ENCODE peak calls at places on chromosomes 11 and 22, in nine cellular contexts. One of them, this sample, is unnamed.

GRCh38 chr22:21791635-21792625 is 56.3 kb upstream of the YPEL1 start:
- DNase-seq in AG09319: no peak
- DNase-seq in spleen: no peak
- DNase-seq in heart left ventricle: no peak
- DNase-seq in astrocyte of the spinal cord: no peak
- DNase-seq in progenitor cell of endocrine pancreas: no peak
- DNase-seq in PC-3: peak
- DNase-seq in endothelial cell: no peak
- DNase-seq in Calu3: no peak
- DNase-seq in this sample: no peak

GRCh38 chr11:38384568-38384967 is 1786.5 kb upstream of the RAG2 start:
- DNase-seq in AG09319: peak
- DNase-seq in endothelial cell: no peak
- DNase-seq in progenitor cell of endocrine pancreas: no peak
- DNase-seq in Calu3: no peak
- DNase-seq in heart left ventricle: no peak
- DNase-seq in astrocyte of the spinal cord: peak
- DNase-seq in spleen: no peak
- DNase-seq in PC-3: peak
- DNase-seq in this sample: no peak

GRCh38 chr22:46070215-46070721 is 80.1 kb upstream of the PPARA start:
- DNase-seq in astrocyte of the spinal cord: no peak
- DNase-seq in spleen: peak
- DNase-seq in endothelial cell: no peak
- DNase-seq in progenitor cell of endocrine pancreas: no peak
- DNase-seq in Calu3: peak
- DNase-seq in PC-3: peak
- DNase-seq in AG09319: no peak
- DNase-seq in heart left ventricle: peak
- DNase-seq in this sample: no peak

GRCh38 chr22:24875862-24876506 is 70.0 kb downstream of the SGSM1 start:
- DNase-seq in endothelial cell: peak
- DNase-seq in heart left ventricle: no peak
- DNase-seq in Calu3: peak
- DNase-seq in astrocyte of the spinal cord: no peak
- DNase-seq in progenitor cell of endocrine pancreas: peak
- DNase-seq in PC-3: peak
- DNase-seq in spleen: no peak
- DNase-seq in AG09319: no peak
- DNase-seq in this sample: no peak

GRCh38 chr11:95585071-95585751 is 204.4 kb downstream of the FAM76B start:
- DNase-seq in astrocyte of the spinal cord: peak
- DNase-seq in endothelial cell: no peak
- DNase-seq in spleen: no peak
- DNase-seq in heart left ventricle: no peak
- DNase-seq in PC-3: no peak
- DNase-seq in Calu3: no peak
- DNase-seq in progenitor cell of endocrine pancreas: no peak
- DNase-seq in AG09319: no peak
- DNase-seq in this sample: no peak

GRCh38 chr11:64378335-64378884 is 19.4 kb downstream of the RPS6KA4 start:
- DNase-seq in Calu3: no peak
- DNase-seq in heart left ventricle: no peak
- DNase-seq in progenitor cell of endocrine pancreas: no peak
- DNase-seq in AG09319: no peak
- DNase-seq in PC-3: peak
- DNase-seq in astrocyte of the spinal cord: no peak
- DNase-seq in spleen: no peak
- DNase-seq in endothelial cell: no peak
- DNase-seq in this sample: no peak

GRCh38 chr22:19641254-19641982 is 72.9 kb upstream of the SEPTIN5 start:
- DNase-seq in Calu3: peak
- DNase-seq in heart left ventricle: no peak
- DNase-seq in astrocyte of the spinal cord: no peak
- DNase-seq in PC-3: peak
- DNase-seq in AG09319: no peak
- DNase-seq in spleen: no peak
- DNase-seq in progenitor cell of endocrine pancreas: peak
- DNase-seq in endothelial cell: peak
- DNase-seq in this sample: no peak

GRCh38 chr22:24994070-24994763 is 41.7 kb downstream of the KIAA1671 start:
- DNase-seq in progenitor cell of endocrine pancreas: no peak
- DNase-seq in heart left ventricle: no peak
- DNase-seq in astrocyte of the spinal cord: peak
- DNase-seq in AG09319: no peak
- DNase-seq in PC-3: peak
- DNase-seq in Calu3: peak
- DNase-seq in endothelial cell: no peak
- DNase-seq in spleen: no peak
- DNase-seq in this sample: no peak

GRCh38 chr11:88543902-88544655 is 206.5 kb upstream of the CTSC start:
- DNase-seq in astrocyte of the spinal cord: peak
- DNase-seq in endothelial cell: peak
- DNase-seq in progenitor cell of endocrine pancreas: peak
- DNase-seq in PC-3: peak
- DNase-seq in spleen: peak
- DNase-seq in Calu3: peak
- DNase-seq in heart left ventricle: peak
- DNase-seq in AG09319: peak
- DNase-seq in this sample: peak

GRCh38 chr11:119782673-119783072 is 53.7 kb upstream of the NECTIN1 start:
- DNase-seq in heart left ventricle: no peak
- DNase-seq in Calu3: no peak
- DNase-seq in PC-3: no peak
- DNase-seq in endothelial cell: no peak
- DNase-seq in astrocyte of the spinal cord: peak
- DNase-seq in AG09319: no peak
- DNase-seq in spleen: peak
- DNase-seq in progenitor cell of endocrine pancreas: no peak
- DNase-seq in this sample: no peak

GRCh38 chr22:28547132-28547842 is 132.4 kb downstream of the TTC28 start:
- DNase-seq in astrocyte of the spinal cord: peak
- DNase-seq in PC-3: peak
- DNase-seq in AG09319: no peak
- DNase-seq in heart left ventricle: no peak
- DNase-seq in progenitor cell of endocrine pancreas: no peak
- DNase-seq in Calu3: no peak
- DNase-seq in endothelial cell: no peak
- DNase-seq in spleen: no peak
- DNase-seq in this sample: no peak

GRCh38 chr11:126839496-126839895 is 161.1 kb downstream of the KIRREL3 start:
- DNase-seq in heart left ventricle: no peak
- DNase-seq in Calu3: no peak
- DNase-seq in astrocyte of the spinal cord: no peak
- DNase-seq in endothelial cell: no peak
- DNase-seq in spleen: no peak
- DNase-seq in progenitor cell of endocrine pancreas: no peak
- DNase-seq in PC-3: no peak
- DNase-seq in AG09319: no peak
- DNase-seq in this sample: no peak

GRCh38 chr11:76910620-76911414 is 50.1 kb downstream of the ACER3 start:
- DNase-seq in PC-3: no peak
- DNase-seq in Calu3: no peak
- DNase-seq in astrocyte of the spinal cord: no peak
- DNase-seq in heart left ventricle: no peak
- DNase-seq in progenitor cell of endocrine pancreas: no peak
- DNase-seq in AG09319: peak
- DNase-seq in spleen: no peak
- DNase-seq in endothelial cell: no peak
- DNase-seq in this sample: no peak

GRCh38 chr11:61599968-61600710 is 19.3 kb upstream of the SYT7 start:
- DNase-seq in spleen: no peak
- DNase-seq in Calu3: no peak
- DNase-seq in PC-3: no peak
- DNase-seq in progenitor cell of endocrine pancreas: no peak
- DNase-seq in endothelial cell: no peak
- DNase-seq in AG09319: no peak
- DNase-seq in astrocyte of the spinal cord: no peak
- DNase-seq in heart left ventricle: no peak
- DNase-seq in this sample: no peak

GRCh38 chr11:64007160-64007628 is 21.0 kb downstream of the OTUB1 start:
- DNase-seq in spleen: no peak
- DNase-seq in endothelial cell: no peak
- DNase-seq in heart left ventricle: no peak
- DNase-seq in AG09319: no peak
- DNase-seq in Calu3: peak
- DNase-seq in progenitor cell of endocrine pancreas: no peak
- DNase-seq in astrocyte of the spinal cord: no peak
- DNase-seq in PC-3: peak
- DNase-seq in this sample: peak

GRCh38 chr11:46279393-46280099 is 2.1 kb downstream of the CREB3L1 start:
- DNase-seq in endothelial cell: peak
- DNase-seq in Calu3: no peak
- DNase-seq in heart left ventricle: peak
- DNase-seq in AG09319: no peak
- DNase-seq in spleen: no peak
- DNase-seq in astrocyte of the spinal cord: peak
- DNase-seq in PC-3: peak
- DNase-seq in progenitor cell of endocrine pancreas: no peak
- DNase-seq in this sample: no peak

GRCh38 chr22:19822301-19823117 is 32.2 kb downstream of the GNB1L start:
- DNase-seq in spleen: no peak
- DNase-seq in astrocyte of the spinal cord: no peak
- DNase-seq in endothelial cell: peak
- DNase-seq in progenitor cell of endocrine pancreas: peak
- DNase-seq in Calu3: no peak
- DNase-seq in PC-3: no peak
- DNase-seq in heart left ventricle: peak
- DNase-seq in AG09319: no peak
- DNase-seq in this sample: peak

GRCh38 chr11:119347242-119347641 is 737 bp upstream of the MFRP start:
- DNase-seq in endothelial cell: no peak
- DNase-seq in AG09319: peak
- DNase-seq in astrocyte of the spinal cord: no peak
- DNase-seq in PC-3: no peak
- DNase-seq in Calu3: no peak
- DNase-seq in spleen: no peak
- DNase-seq in heart left ventricle: no peak
- DNase-seq in progenitor cell of endocrine pancreas: no peak
- DNase-seq in this sample: no peak

GRCh38 chr11:92854952-92855351 is 114.5 kb upstream of the MTNR1B start:
- DNase-seq in spleen: no peak
- DNase-seq in progenitor cell of endocrine pancreas: no peak
- DNase-seq in PC-3: no peak
- DNase-seq in AG09319: no peak
- DNase-seq in endothelial cell: no peak
- DNase-seq in heart left ventricle: no peak
- DNase-seq in astrocyte of the spinal cord: no peak
- DNase-seq in Calu3: no peak
- DNase-seq in this sample: no peak

GRCh38 chr22:44438056-44438455 is 60.0 kb downstream of the RTL6 start:
- DNase-seq in heart left ventricle: no peak
- DNase-seq in AG09319: no peak
- DNase-seq in Calu3: no peak
- DNase-seq in spleen: no peak
- DNase-seq in astrocyte of the spinal cord: no peak
- DNase-seq in endothelial cell: no peak
- DNase-seq in progenitor cell of endocrine pancreas: no peak
- DNase-seq in PC-3: no peak
- DNase-seq in this sample: no peak
- TF ChIP-seq CTCF in heart left ventricle: no peak
- TF ChIP-seq CTCF in AG09319: no peak
- TF ChIP-seq CTCF in Calu3: no peak
- TF ChIP-seq CTCF in spleen: no peak
- TF ChIP-seq CTCF in astrocyte of the spinal cord: no peak
- TF ChIP-seq CTCF in endothelial cell: no peak
- TF ChIP-seq CTCF in progenitor cell of endocrine pancreas: peak
- TF ChIP-seq CTCF in PC-3: no peak
- TF ChIP-seq CTCF in this sample: no peak

GRCh38 chr11:19814421-19814820 is 101.8 kb downstream of the NAV2 start:
- DNase-seq in PC-3: no peak
- DNase-seq in endothelial cell: no peak
- DNase-seq in astrocyte of the spinal cord: no peak
- DNase-seq in heart left ventricle: no peak
- DNase-seq in progenitor cell of endocrine pancreas: no peak
- DNase-seq in AG09319: no peak
- DNase-seq in spleen: no peak
- DNase-seq in Calu3: no peak
- DNase-seq in this sample: no peak
- TF ChIP-seq CTCF in PC-3: peak
- TF ChIP-seq CTCF in endothelial cell: no peak
- TF ChIP-seq CTCF in astrocyte of the spinal cord: peak
- TF ChIP-seq CTCF in heart left ventricle: no peak
- TF ChIP-seq CTCF in progenitor cell of endocrine pancreas: no peak
- TF ChIP-seq CTCF in AG09319: no peak
- TF ChIP-seq CTCF in spleen: no peak
- TF ChIP-seq CTCF in Calu3: no peak
- TF ChIP-seq CTCF in this sample: no peak

DNA sequence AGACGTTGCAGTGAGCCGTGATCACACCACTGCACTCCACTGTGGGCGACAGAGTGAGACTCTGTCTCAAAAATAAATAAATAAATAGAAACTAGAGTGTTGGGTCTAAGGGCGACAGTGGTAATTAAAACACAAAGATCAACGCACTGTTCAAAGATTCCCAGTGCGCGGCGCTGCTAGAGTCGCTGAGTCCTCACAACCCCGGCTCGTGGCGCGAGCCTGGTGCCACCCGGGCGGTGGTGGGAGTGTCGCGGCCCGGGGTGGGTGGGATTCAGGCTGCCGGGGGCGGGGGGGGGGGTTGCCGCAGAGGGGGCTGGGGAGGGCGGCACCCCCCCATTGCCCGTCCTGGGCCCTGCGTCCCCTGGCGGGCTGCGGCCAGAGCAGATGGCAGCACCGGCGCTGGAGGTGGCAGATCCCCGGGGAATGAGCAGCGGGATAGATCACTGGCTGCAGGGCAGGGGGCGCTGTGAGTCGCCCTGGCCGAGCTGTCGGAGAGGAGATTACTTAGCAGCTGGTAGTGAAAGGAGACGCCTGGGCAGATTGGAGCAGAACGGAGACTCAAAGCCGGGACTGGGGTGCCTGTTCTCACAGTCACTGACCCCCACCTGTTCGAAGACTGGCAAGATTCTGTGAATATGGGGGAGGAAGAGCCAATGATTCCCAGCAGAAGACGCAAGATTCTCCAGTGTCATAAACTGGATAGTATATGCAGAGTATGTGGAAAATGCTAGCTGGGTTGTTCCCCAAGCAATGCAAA is 30.2 kb upstream of the APOBEC3A start:
- DNase-seq in progenitor cell of endocrine pancreas: peak
- DNase-seq in astrocyte of the spinal cord: peak
- DNase-seq in endothelial cell: peak
- DNase-seq in spleen: peak
- DNase-seq in heart left ventricle: peak
- DNase-seq in Calu3: peak
- DNase-seq in PC-3: no peak
- DNase-seq in AG09319: no peak
- DNase-seq in this sample: peak
- TF ChIP-seq CTCF in progenitor cell of endocrine pancreas: peak
- TF ChIP-seq CTCF in astrocyte of the spinal cord: peak
- TF ChIP-seq CTCF in endothelial cell: peak
- TF ChIP-seq CTCF in spleen: peak
- TF ChIP-seq CTCF in heart left ventricle: peak
- TF ChIP-seq CTCF in Calu3: peak
- TF ChIP-seq CTCF in PC-3: peak
- TF ChIP-seq CTCF in AG09319: peak
- TF ChIP-seq CTCF in this sample: peak

DNA sequence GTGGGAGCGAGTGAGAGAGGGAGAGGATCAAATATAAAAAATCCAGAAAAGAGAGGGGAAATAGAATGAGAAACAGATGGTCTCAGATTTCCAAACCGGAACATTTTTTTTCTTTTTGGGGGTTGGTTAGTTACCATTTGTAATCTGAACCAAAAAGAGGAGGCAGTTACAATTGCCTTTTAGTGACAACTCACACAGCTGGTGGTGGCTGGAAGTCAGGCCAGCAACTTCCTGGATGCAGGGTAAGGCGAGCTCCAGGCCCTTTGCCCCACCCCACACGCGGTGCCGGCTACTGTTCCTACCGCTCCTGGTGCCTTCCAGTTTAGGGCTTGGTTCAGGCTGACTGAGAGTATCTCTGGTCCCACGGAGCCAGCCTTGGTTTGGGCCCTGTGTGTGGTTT is 21.0 kb upstream of the UBASH3B start:
- DNase-seq in progenitor cell of endocrine pancreas: no peak
- DNase-seq in heart left ventricle: no peak
- DNase-seq in AG09319: peak
- DNase-seq in PC-3: peak
- DNase-seq in endothelial cell: peak
- DNase-seq in spleen: peak
- DNase-seq in astrocyte of the spinal cord: peak
- DNase-seq in Calu3: peak
- DNase-seq in this sample: no peak
- TF ChIP-seq CTCF in progenitor cell of endocrine pancreas: no peak
- TF ChIP-seq CTCF in heart left ventricle: no peak
- TF ChIP-seq CTCF in AG09319: no peak
- TF ChIP-seq CTCF in PC-3: no peak
- TF ChIP-seq CTCF in endothelial cell: no peak
- TF ChIP-seq CTCF in spleen: no peak
- TF ChIP-seq CTCF in astrocyte of the spinal cord: no peak
- TF ChIP-seq CTCF in Calu3: no peak
- TF ChIP-seq CTCF in this sample: no peak